ENCODE peak calls at places on chromosomes 2 and 18, in seven cellular contexts. One of them, this sample, is unnamed.
A peak's percentile ranks its signal among the peaks of the same experiment; 100 is the strongest.

GRCh38 chr2:102301867-102302362 is 9.4 kb upstream of the IL1RL1 start:
- DNase-seq in astrocyte: peak; percentile 4
- DNase-seq in IMR-90: peak; percentile 32
- DNase-seq in neural progenitor cell: peak; percentile 80
- DNase-seq in HCT116: peak; percentile 39
- DNase-seq in fibroblast of lung: peak; percentile 45
- DNase-seq in HepG2: no peak
- DNase-seq in this sample: peak; percentile 46

GRCh38 chr2:48448274-48449061 is 81.5 kb upstream of the STON1 start:
- DNase-seq in astrocyte: peak; percentile 90
- DNase-seq in IMR-90: peak; percentile 71
- DNase-seq in neural progenitor cell: no peak
- DNase-seq in HCT116: no peak
- DNase-seq in fibroblast of lung: peak; percentile 85
- DNase-seq in HepG2: peak; percentile 85
- DNase-seq in this sample: peak; percentile 78

GRCh38 chr18:5463390-5463789 is 80.4 kb downstream of the EPB41L3 start:
- DNase-seq in astrocyte: peak; percentile 49
- DNase-seq in IMR-90: peak; percentile 93
- DNase-seq in neural progenitor cell: no peak
- DNase-seq in HCT116: no peak
- DNase-seq in fibroblast of lung: peak; percentile 93
- DNase-seq in HepG2: no peak
- DNase-seq in this sample: no peak

GRCh38 chr2:118973542-118973951 is 31.6 kb downstream of the MARCO start:
- DNase-seq in astrocyte: no peak
- DNase-seq in IMR-90: no peak
- DNase-seq in neural progenitor cell: no peak
- DNase-seq in HCT116: no peak
- DNase-seq in fibroblast of lung: no peak
- DNase-seq in HepG2: no peak
- DNase-seq in this sample: peak; percentile 22

GRCh38 chr18:21490745-21491144 is 109.8 kb downstream of the ESCO1 start:
- DNase-seq in astrocyte: no peak
- DNase-seq in IMR-90: peak; percentile 7
- DNase-seq in neural progenitor cell: no peak
- DNase-seq in HCT116: no peak
- DNase-seq in fibroblast of lung: no peak
- DNase-seq in HepG2: no peak
- DNase-seq in this sample: no peak

GRCh38 chr18:57768557-57769326 is 34.4 kb downstream of the ATP8B1 start:
- DNase-seq in astrocyte: peak; percentile 55
- DNase-seq in IMR-90: peak; percentile 61
- DNase-seq in neural progenitor cell: no peak
- DNase-seq in HCT116: no peak
- DNase-seq in fibroblast of lung: peak; percentile 79
- DNase-seq in HepG2: no peak
- DNase-seq in this sample: peak; percentile 59

GRCh38 chr2:238517209-238517608 is 90.5 kb downstream of the ASB1 start:
- DNase-seq in astrocyte: no peak
- DNase-seq in IMR-90: no peak
- DNase-seq in neural progenitor cell: no peak
- DNase-seq in HCT116: no peak
- DNase-seq in fibroblast of lung: no peak
- DNase-seq in HepG2: no peak
- DNase-seq in this sample: no peak

GRCh38 chr2:197141669-197142068 is 168.9 kb downstream of the ANKRD44 start:
- DNase-seq in astrocyte: no peak
- DNase-seq in IMR-90: no peak
- DNase-seq in neural progenitor cell: no peak
- DNase-seq in HCT116: no peak
- DNase-seq in fibroblast of lung: no peak
- DNase-seq in HepG2: no peak
- DNase-seq in this sample: no peak

GRCh38 chr2:116222793-116223192 is 1591.7 kb upstream of the DDX18 start:
- DNase-seq in astrocyte: no peak
- DNase-seq in IMR-90: no peak
- DNase-seq in neural progenitor cell: no peak
- DNase-seq in HCT116: no peak
- DNase-seq in fibroblast of lung: no peak
- DNase-seq in HepG2: no peak
- DNase-seq in this sample: no peak

GRCh38 chr2:127437781-127438726 is 19.8 kb downstream of the PROC start:
- DNase-seq in astrocyte: no peak
- DNase-seq in IMR-90: no peak
- DNase-seq in neural progenitor cell: peak; percentile 77
- DNase-seq in HCT116: no peak
- DNase-seq in fibroblast of lung: no peak
- DNase-seq in HepG2: peak; percentile 99
- DNase-seq in this sample: no peak

GRCh38 chr2:10413488-10413887 is 34.6 kb downstream of the ODC1 start:
- DNase-seq in astrocyte: no peak
- DNase-seq in IMR-90: no peak
- DNase-seq in neural progenitor cell: no peak
- DNase-seq in HCT116: no peak
- DNase-seq in fibroblast of lung: no peak
- DNase-seq in HepG2: no peak
- DNase-seq in this sample: peak; percentile 53

GRCh38 chr2:119827866-119828507 is 68.3 kb downstream of the PTPN4 start:
- DNase-seq in astrocyte: peak; percentile 45
- DNase-seq in IMR-90: peak; percentile 47
- DNase-seq in neural progenitor cell: no peak
- DNase-seq in HCT116: no peak
- DNase-seq in fibroblast of lung: peak; percentile 56
- DNase-seq in HepG2: no peak
- DNase-seq in this sample: peak; percentile 63

GRCh38 chr18:70046796-70047195 is 99.1 kb upstream of the CD226 start:
- DNase-seq in astrocyte: peak; percentile 13
- DNase-seq in IMR-90: no peak
- DNase-seq in neural progenitor cell: no peak
- DNase-seq in HCT116: no peak
- DNase-seq in fibroblast of lung: no peak
- DNase-seq in HepG2: no peak
- DNase-seq in this sample: no peak

GRCh38 chr2:226962374-226962773 is 126.5 kb downstream of the RHBDD1 start:
- DNase-seq in astrocyte: no peak
- DNase-seq in IMR-90: no peak
- DNase-seq in neural progenitor cell: no peak
- DNase-seq in HCT116: no peak
- DNase-seq in fibroblast of lung: no peak
- DNase-seq in HepG2: no peak
- DNase-seq in this sample: no peak

GRCh38 chr2:19901458-19902271 is at the start of gene TTC32:
- DNase-seq in astrocyte: peak; percentile 93
- DNase-seq in IMR-90: peak; percentile 94
- DNase-seq in neural progenitor cell: peak; percentile 96
- DNase-seq in HCT116: peak; percentile 93
- DNase-seq in fibroblast of lung: peak; percentile 97
- DNase-seq in HepG2: peak; percentile 95
- DNase-seq in this sample: peak; percentile 92
- H3K9ac ChIP-seq in astrocyte: peak within 1 kb of the TSS; percentile 97
- H3K9ac ChIP-seq in IMR-90: peak within 1 kb of the TSS; percentile 93
- H3K9ac ChIP-seq in neural progenitor cell: peak within 1 kb of the TSS; percentile 96
- H3K9ac ChIP-seq in HCT116: peak within 1 kb of the TSS; percentile 96
- H3K9ac ChIP-seq in fibroblast of lung: peak within 1 kb of the TSS; percentile 92
- H3K9ac ChIP-seq in HepG2: peak within 1 kb of the TSS; percentile 97
- H3K9ac ChIP-seq in this sample: peak within 1 kb of the TSS; percentile 96

DNA sequence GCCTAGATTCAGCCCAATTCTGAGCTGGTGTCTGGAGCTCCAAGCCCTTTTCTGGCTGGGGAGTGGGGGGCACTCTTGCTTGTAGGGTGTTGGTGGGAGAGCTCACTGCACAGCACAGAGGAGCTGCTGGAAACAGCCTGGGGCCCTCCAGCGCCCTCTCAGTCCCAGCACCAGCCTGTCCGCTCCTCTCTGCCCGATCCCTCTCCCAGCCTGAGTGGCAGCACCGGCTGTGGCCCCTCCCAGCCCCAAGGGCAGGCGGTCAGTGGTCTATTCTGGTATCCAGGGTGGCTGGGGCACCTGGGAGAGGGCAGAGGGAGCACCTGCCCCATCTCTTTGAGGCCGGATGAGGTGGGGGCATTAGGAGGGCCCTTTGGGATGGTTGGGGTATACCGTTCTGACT is 13.2 kb upstream of the DES start:
- DNase-seq in astrocyte: no peak
- DNase-seq in IMR-90: no peak
- DNase-seq in neural progenitor cell: peak; percentile 51
- DNase-seq in HCT116: no peak
- DNase-seq in fibroblast of lung: no peak
- DNase-seq in HepG2: no peak
- DNase-seq in this sample: no peak
- H2AFZ ChIP-seq in astrocyte: no peak overlapping the region
- H2AFZ ChIP-seq in IMR-90: peak overlapping the region; percentile 77
- H2AFZ ChIP-seq in neural progenitor cell: peak overlapping the region; percentile 9
- H2AFZ ChIP-seq in HCT116: no peak overlapping the region
- H2AFZ ChIP-seq in fibroblast of lung: no peak overlapping the region
- H2AFZ ChIP-seq in HepG2: no peak overlapping the region
- H2AFZ ChIP-seq in this sample: no peak overlapping the region

DNA sequence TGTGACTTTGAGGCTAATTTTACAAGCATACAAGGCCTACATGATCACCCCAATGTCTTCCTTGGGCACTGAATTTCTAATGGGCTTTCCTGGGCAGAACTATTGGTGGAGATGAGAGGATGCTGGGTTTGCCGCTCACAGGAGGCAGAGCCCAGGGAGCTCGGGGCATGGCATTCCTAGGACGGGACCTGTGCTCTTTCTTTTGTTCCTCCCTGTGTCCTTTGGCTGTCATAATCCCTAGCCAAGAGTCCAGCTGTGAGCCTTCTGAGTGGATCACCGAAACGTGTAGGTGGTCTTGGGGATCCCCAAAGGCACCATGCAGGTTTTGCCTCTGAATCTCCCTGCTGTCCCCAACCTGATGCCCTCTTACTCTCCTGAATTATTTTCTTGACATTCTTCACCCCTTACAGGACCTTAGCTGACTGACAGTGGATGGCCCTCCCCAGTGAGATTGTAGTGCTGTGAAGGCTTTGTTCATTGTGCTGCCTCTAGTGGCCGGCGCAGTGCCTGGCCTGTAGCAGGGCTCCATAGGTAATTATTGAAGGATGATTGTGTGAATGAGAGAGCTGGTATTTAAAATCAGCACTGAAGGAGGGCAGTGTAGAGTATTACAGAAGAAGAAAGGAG is 221.9 kb downstream of the ZNF407 start:
- DNase-seq in astrocyte: no peak
- DNase-seq in IMR-90: no peak
- DNase-seq in neural progenitor cell: peak; percentile 88
- DNase-seq in HCT116: no peak
- DNase-seq in fibroblast of lung: no peak
- DNase-seq in HepG2: peak; percentile 19
- DNase-seq in this sample: peak; percentile 45
- H3K9ac ChIP-seq in astrocyte: peak overlapping the region; percentile 23
- H3K9ac ChIP-seq in IMR-90: no peak overlapping the region
- H3K9ac ChIP-seq in neural progenitor cell: no peak overlapping the region
- H3K9ac ChIP-seq in HCT116: no peak overlapping the region
- H3K9ac ChIP-seq in fibroblast of lung: no peak overlapping the region
- H3K9ac ChIP-seq in HepG2: no peak overlapping the region
- H3K9ac ChIP-seq in this sample: no peak overlapping the region

DNA sequence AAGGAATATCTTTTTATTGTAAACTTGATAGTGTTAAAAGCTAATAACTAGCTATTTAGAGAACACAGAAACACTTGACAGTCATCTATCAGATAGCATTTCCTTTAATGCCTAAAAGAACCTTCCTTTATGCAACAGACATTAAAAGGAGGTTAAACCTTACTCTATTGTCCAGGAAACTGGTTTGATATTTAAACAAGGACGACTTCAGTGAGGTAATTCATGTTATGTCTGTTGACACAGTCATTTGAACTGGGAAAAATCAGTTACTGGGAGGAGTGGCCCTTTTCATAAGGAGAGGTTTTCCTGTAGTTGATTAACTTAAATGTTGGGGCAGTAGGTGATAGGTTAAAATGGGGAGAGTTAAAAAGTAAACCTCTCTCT is 6.7 kb downstream of the TGIF1 start:
- DNase-seq in astrocyte: no peak
- DNase-seq in IMR-90: no peak
- DNase-seq in neural progenitor cell: no peak
- DNase-seq in HCT116: no peak
- DNase-seq in fibroblast of lung: no peak
- DNase-seq in HepG2: peak; percentile 89
- DNase-seq in this sample: peak; percentile 86
- H2AFZ ChIP-seq in astrocyte: no peak overlapping the region
- H2AFZ ChIP-seq in IMR-90: no peak overlapping the region
- H2AFZ ChIP-seq in neural progenitor cell: no peak overlapping the region
- H2AFZ ChIP-seq in HCT116: no peak overlapping the region
- H2AFZ ChIP-seq in fibroblast of lung: no peak overlapping the region
- H2AFZ ChIP-seq in HepG2: no peak overlapping the region
- H2AFZ ChIP-seq in this sample: no peak overlapping the region

DNA sequence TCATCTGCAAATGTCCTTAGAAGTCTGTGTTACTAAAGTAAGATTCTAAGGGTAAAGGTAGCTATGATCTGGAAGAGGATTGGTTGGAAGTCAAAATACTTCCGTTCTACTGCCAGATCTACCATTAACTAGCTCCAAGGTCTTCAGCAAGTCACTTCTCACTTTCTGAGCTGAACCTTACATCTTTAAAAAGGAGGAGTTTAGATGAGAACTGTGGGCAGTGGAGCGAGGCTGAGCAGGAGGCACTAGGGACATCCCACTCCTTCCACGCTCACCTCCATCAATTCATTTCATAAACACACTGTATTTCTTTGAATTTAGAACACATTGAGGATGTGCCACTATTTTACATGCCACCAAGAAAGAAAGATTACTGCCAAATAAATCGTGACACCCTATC is 143.0 kb downstream of the ABCA12 start:
- DNase-seq in astrocyte: no peak
- DNase-seq in IMR-90: no peak
- DNase-seq in neural progenitor cell: no peak
- DNase-seq in HCT116: no peak
- DNase-seq in fibroblast of lung: no peak
- DNase-seq in HepG2: no peak
- DNase-seq in this sample: no peak
- H3K9ac ChIP-seq in astrocyte: no peak overlapping the region
- H3K9ac ChIP-seq in IMR-90: no peak overlapping the region
- H3K9ac ChIP-seq in neural progenitor cell: no peak overlapping the region
- H3K9ac ChIP-seq in HCT116: no peak overlapping the region
- H3K9ac ChIP-seq in fibroblast of lung: no peak overlapping the region
- H3K9ac ChIP-seq in HepG2: no peak overlapping the region
- H3K9ac ChIP-seq in this sample: no peak overlapping the region

DNA sequence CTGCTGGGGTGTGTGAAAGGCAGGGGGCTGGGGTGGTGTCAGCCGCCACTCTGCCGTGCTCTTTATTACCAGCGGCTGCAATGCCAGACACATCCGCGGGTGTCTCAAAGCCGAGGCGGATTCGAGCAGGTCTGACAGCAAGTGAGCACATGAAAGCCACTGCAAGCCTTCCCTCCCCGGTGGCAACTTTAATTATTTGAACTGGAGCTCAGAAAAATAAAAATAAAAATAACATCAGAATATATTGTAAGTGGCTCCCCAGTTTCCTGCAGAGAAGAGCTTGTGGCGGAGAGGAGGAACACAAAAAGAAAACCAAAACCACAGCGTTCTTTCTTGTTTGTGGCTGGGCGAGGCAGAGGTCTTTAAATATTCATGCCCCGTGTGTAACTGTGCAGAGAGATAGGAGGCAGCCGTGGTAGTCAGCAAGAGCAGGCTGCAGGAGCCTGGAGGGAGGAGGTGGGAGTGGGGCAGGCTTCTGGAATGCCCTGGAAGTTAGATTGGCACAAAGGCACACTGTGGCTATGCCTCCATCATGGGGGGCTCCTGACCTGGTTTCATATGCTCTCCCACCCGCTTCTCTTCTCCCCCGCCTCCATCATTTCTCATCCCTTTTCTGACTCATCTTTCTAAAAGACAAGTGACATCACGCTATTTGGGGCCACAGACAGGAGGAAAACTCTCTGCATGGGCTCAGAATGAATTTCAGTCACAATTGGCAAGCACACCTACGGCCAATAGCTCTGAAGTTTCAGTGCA is 199.8 kb downstream of the CLIP4 start:
- DNase-seq in astrocyte: peak; percentile 67
- DNase-seq in IMR-90: no peak
- DNase-seq in neural progenitor cell: peak; percentile 55
- DNase-seq in HCT116: no peak
- DNase-seq in fibroblast of lung: no peak
- DNase-seq in HepG2: no peak
- DNase-seq in this sample: peak; percentile 59
- H2AFZ ChIP-seq in astrocyte: peak overlapping the region; percentile 18
- H2AFZ ChIP-seq in IMR-90: no peak overlapping the region
- H2AFZ ChIP-seq in neural progenitor cell: no peak overlapping the region
- H2AFZ ChIP-seq in HCT116: no peak overlapping the region
- H2AFZ ChIP-seq in fibroblast of lung: no peak overlapping the region
- H2AFZ ChIP-seq in HepG2: no peak overlapping the region
- H2AFZ ChIP-seq in this sample: peak overlapping the region; percentile 75